ENCODE peak calls at places on chromosomes 11 and 22, in seven cellular contexts. One of them, this sample, is unnamed.

GRCh38 chr11:60924110-60924905 is at the start of gene TMEM132A:
- DNase-seq in cardiac muscle cell: peak; percentile 71
- DNase-seq in colonic mucosa: peak; percentile 83
- DNase-seq in right atrium auricular region: no peak
- DNase-seq in tibial nerve: no peak
- DNase-seq in spleen: peak; percentile 87
- DNase-seq in tibial artery: no peak
- DNase-seq in this sample: peak; percentile 80

GRCh38 chr11:35045219-35045819 is 93.7 kb upstream of the CD44 start:
- DNase-seq in spleen: peak; percentile 75
- DNase-seq in colonic mucosa: no peak
- DNase-seq in right atrium auricular region: no peak
- DNase-seq in cardiac muscle cell: no peak
- DNase-seq in tibial nerve: no peak
- DNase-seq in tibial artery: no peak
- DNase-seq in this sample: no peak

GRCh38 chr11:134516529-134516928 is 104.5 kb upstream of the B3GAT1 start:
- DNase-seq in right atrium auricular region: no peak
- DNase-seq in tibial nerve: no peak
- DNase-seq in cardiac muscle cell: no peak
- DNase-seq in colonic mucosa: no peak
- DNase-seq in spleen: peak; percentile 64
- DNase-seq in tibial artery: peak; percentile 11
- DNase-seq in this sample: peak; percentile 40

GRCh38 chr22:22506736-22507135 is 1.8 kb downstream of the ZNF280B start:
- DNase-seq in tibial nerve: no peak
- DNase-seq in tibial artery: no peak
- DNase-seq in cardiac muscle cell: no peak
- DNase-seq in right atrium auricular region: no peak
- DNase-seq in spleen: no peak
- DNase-seq in colonic mucosa: no peak
- DNase-seq in this sample: no peak

GRCh38 chr11:11374358-11375148 is 21.5 kb upstream of the CSNK2A3 start:
- DNase-seq in colonic mucosa: no peak
- DNase-seq in right atrium auricular region: no peak
- DNase-seq in tibial nerve: no peak
- DNase-seq in spleen: no peak
- DNase-seq in cardiac muscle cell: no peak
- DNase-seq in tibial artery: no peak
- DNase-seq in this sample: no peak

GRCh38 chr22:41146573-41146972 is 54.2 kb downstream of the EP300 start:
- DNase-seq in spleen: no peak
- DNase-seq in right atrium auricular region: no peak
- DNase-seq in colonic mucosa: no peak
- DNase-seq in tibial nerve: no peak
- DNase-seq in cardiac muscle cell: peak; percentile 10
- DNase-seq in tibial artery: no peak
- DNase-seq in this sample: no peak

GRCh38 chr22:49032821-49033220 is 794.9 kb downstream of the BRD1 start:
- DNase-seq in spleen: peak; percentile 58
- DNase-seq in tibial artery: no peak
- DNase-seq in right atrium auricular region: no peak
- DNase-seq in colonic mucosa: no peak
- DNase-seq in tibial nerve: no peak
- DNase-seq in cardiac muscle cell: no peak
- DNase-seq in this sample: no peak

GRCh38 chr11:12961615-12962014 is 47.5 kb upstream of the RASSF10 start:
- DNase-seq in spleen: no peak
- DNase-seq in cardiac muscle cell: peak; percentile 45
- DNase-seq in tibial artery: no peak
- DNase-seq in colonic mucosa: no peak
- DNase-seq in tibial nerve: no peak
- DNase-seq in right atrium auricular region: no peak
- DNase-seq in this sample: no peak

GRCh38 chr11:68632802-68633201 is 51.5 kb upstream of the GAL start:
- DNase-seq in tibial nerve: no peak
- DNase-seq in colonic mucosa: peak; percentile 65
- DNase-seq in tibial artery: no peak
- DNase-seq in spleen: no peak
- DNase-seq in right atrium auricular region: no peak
- DNase-seq in cardiac muscle cell: peak; percentile 82
- DNase-seq in this sample: peak; percentile 83

GRCh38 chr11:116287866-116288265 is 484.9 kb downstream of the BUD13 start:
- DNase-seq in right atrium auricular region: no peak
- DNase-seq in cardiac muscle cell: no peak
- DNase-seq in tibial artery: no peak
- DNase-seq in spleen: no peak
- DNase-seq in tibial nerve: no peak
- DNase-seq in colonic mucosa: no peak
- DNase-seq in this sample: no peak

GRCh38 chr11:91694331-91694730 is 530.3 kb upstream of the FAT3 start:
- DNase-seq in tibial artery: no peak
- DNase-seq in tibial nerve: no peak
- DNase-seq in cardiac muscle cell: no peak
- DNase-seq in spleen: no peak
- DNase-seq in colonic mucosa: no peak
- DNase-seq in right atrium auricular region: no peak
- DNase-seq in this sample: no peak

GRCh38 chr11:64729851-64730382 is 6.9 kb upstream of the NRXN2 start:
- DNase-seq in spleen: no peak
- DNase-seq in tibial artery: no peak
- DNase-seq in right atrium auricular region: no peak
- DNase-seq in cardiac muscle cell: no peak
- DNase-seq in colonic mucosa: peak; percentile 67
- DNase-seq in tibial nerve: no peak
- DNase-seq in this sample: peak; percentile 81

GRCh38 chr11:33704240-33705002 is 3.8 kb upstream of the C11orf91 start:
- DNase-seq in cardiac muscle cell: no peak
- DNase-seq in colonic mucosa: no peak
- DNase-seq in tibial nerve: no peak
- DNase-seq in right atrium auricular region: no peak
- DNase-seq in spleen: no peak
- DNase-seq in tibial artery: no peak
- DNase-seq in this sample: no peak
- H3K4me1 ChIP-seq in cardiac muscle cell: no peaks in the 10 kb centered on the region
- H3K4me1 ChIP-seq in colonic mucosa: peaks cover 13% of the 10 kb centered on the region
- H3K4me1 ChIP-seq in tibial nerve: peaks cover 6% of the 10 kb centered on the region
- H3K4me1 ChIP-seq in right atrium auricular region: peaks cover 94% of the 10 kb centered on the region
- H3K4me1 ChIP-seq in spleen: peaks cover 14% of the 10 kb centered on the region
- H3K4me1 ChIP-seq in tibial artery: peaks cover 49% of the 10 kb centered on the region
- H3K4me1 ChIP-seq in this sample: no peaks in the 10 kb centered on the region

DNA sequence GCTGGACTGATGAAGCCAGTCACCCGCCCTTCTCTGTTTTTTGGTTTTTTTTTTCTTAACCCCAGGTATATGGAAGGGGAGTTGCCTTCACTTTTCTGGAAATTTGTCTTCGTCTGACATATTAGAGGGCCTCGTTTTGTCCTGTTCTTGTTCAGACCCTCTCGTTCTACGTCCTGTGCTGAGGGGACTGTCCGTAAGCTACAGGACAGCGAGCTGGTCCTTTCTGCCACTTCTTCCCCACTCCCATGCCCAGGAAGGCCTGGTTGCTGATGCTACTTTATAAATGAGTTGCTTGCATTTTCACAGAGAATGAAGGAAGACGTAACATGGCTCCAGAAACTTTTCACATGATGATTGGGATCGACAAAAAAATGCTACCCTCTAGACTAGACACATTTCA is 27.3 kb upstream of the CRKL start:
- DNase-seq in colonic mucosa: no peak
- DNase-seq in cardiac muscle cell: no peak
- DNase-seq in spleen: no peak
- DNase-seq in right atrium auricular region: no peak
- DNase-seq in tibial artery: no peak
- DNase-seq in tibial nerve: no peak
- DNase-seq in this sample: no peak
- TF ChIP-seq CTCF in colonic mucosa: no peak
- TF ChIP-seq CTCF in cardiac muscle cell: no peak
- TF ChIP-seq CTCF in spleen: no peak
- TF ChIP-seq CTCF in right atrium auricular region: no peak
- TF ChIP-seq CTCF in tibial artery: no peak
- TF ChIP-seq CTCF in tibial nerve: no peak
- TF ChIP-seq CTCF in this sample: no peak

GRCh38 chr22:30923168-30923900 is 45.2 kb downstream of the MORC2 start:
- DNase-seq in spleen: no peak
- DNase-seq in cardiac muscle cell: no peak
- DNase-seq in tibial artery: no peak
- DNase-seq in right atrium auricular region: no peak
- DNase-seq in tibial nerve: no peak
- DNase-seq in colonic mucosa: no peak
- DNase-seq in this sample: no peak

GRCh38 chr22:30921108-30921507 is 47.5 kb downstream of the MORC2 start:
- DNase-seq in spleen: no peak
- DNase-seq in right atrium auricular region: no peak
- DNase-seq in tibial artery: no peak
- DNase-seq in cardiac muscle cell: no peak
- DNase-seq in tibial nerve: no peak
- DNase-seq in colonic mucosa: no peak
- DNase-seq in this sample: no peak

GRCh38 chr22:30919973-30920372 is 48.6 kb downstream of the MORC2 start:
- DNase-seq in tibial nerve: no peak
- DNase-seq in right atrium auricular region: no peak
- DNase-seq in colonic mucosa: no peak
- DNase-seq in cardiac muscle cell: no peak
- DNase-seq in spleen: no peak
- DNase-seq in tibial artery: no peak
- DNase-seq in this sample: no peak

GRCh38 chr22:30920407-30920806 is 48.2 kb downstream of the MORC2 start:
- DNase-seq in colonic mucosa: peak; percentile 84
- DNase-seq in spleen: peak; percentile 92
- DNase-seq in right atrium auricular region: peak; percentile 83
- DNase-seq in cardiac muscle cell: peak; percentile 79
- DNase-seq in tibial nerve: peak; percentile 91
- DNase-seq in tibial artery: peak; percentile 79
- DNase-seq in this sample: peak; percentile 85

DNA sequence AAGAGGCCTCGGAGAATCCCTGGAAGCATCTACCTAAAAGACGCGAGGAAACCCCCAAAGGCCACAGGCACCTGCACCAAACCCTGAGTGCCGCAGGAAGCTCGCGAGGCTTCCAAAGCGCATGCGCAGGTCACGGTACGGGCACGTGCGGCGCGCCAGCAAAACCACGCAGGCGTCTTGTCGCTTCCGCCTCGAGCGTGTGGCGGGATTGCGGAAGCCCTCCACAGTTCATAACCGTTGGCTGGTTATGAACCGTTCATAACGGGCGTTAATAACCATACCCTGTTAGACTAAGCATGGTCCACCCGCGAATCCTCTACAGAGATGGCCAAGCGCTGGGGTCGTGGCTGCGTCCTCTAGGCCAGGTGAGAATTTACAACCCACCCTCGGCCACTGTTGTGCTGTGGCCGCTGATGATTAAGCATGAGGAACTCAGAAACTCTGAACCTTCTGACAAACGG is 46.4 kb downstream of the MORC2 start:
- DNase-seq in colonic mucosa: peak; percentile 67
- DNase-seq in spleen: peak; percentile 91
- DNase-seq in right atrium auricular region: no peak
- DNase-seq in tibial artery: no peak
- DNase-seq in tibial nerve: no peak
- DNase-seq in cardiac muscle cell: peak; percentile 76
- DNase-seq in this sample: no peak
- H3K4me3 ChIP-seq in colonic mucosa: peak overlapping the region; percentile 30
- H3K4me3 ChIP-seq in spleen: peak overlapping the region; percentile 36
- H3K4me3 ChIP-seq in right atrium auricular region: peak overlapping the region; percentile 16
- H3K4me3 ChIP-seq in tibial artery: peak overlapping the region; percentile 53
- H3K4me3 ChIP-seq in tibial nerve: peak overlapping the region; percentile 20
- H3K4me3 ChIP-seq in cardiac muscle cell: no peak overlapping the region
- H3K4me3 ChIP-seq in this sample: no peak overlapping the region

GRCh38 chr11:8786933-8787332 is 104.3 kb downstream of the RPL27A start:
- DNase-seq in right atrium auricular region: no peak
- DNase-seq in spleen: no peak
- DNase-seq in colonic mucosa: no peak
- DNase-seq in tibial artery: no peak
- DNase-seq in tibial nerve: no peak
- DNase-seq in cardiac muscle cell: peak; percentile 56
- DNase-seq in this sample: no peak
- H3K4me1 ChIP-seq in right atrium auricular region: peaks cover 48% of the 10 kb centered on the region
- H3K4me1 ChIP-seq in spleen: peaks cover 9% of the 10 kb centered on the region
- H3K4me1 ChIP-seq in colonic mucosa: no peaks in the 10 kb centered on the region
- H3K4me1 ChIP-seq in tibial artery: peaks cover 17% of the 10 kb centered on the region
- H3K4me1 ChIP-seq in tibial nerve: no peaks in the 10 kb centered on the region
- H3K4me1 ChIP-seq in cardiac muscle cell: no peaks in the 10 kb centered on the region
- H3K4me1 ChIP-seq in this sample: peaks cover 3% of the 10 kb centered on the region

DNA sequence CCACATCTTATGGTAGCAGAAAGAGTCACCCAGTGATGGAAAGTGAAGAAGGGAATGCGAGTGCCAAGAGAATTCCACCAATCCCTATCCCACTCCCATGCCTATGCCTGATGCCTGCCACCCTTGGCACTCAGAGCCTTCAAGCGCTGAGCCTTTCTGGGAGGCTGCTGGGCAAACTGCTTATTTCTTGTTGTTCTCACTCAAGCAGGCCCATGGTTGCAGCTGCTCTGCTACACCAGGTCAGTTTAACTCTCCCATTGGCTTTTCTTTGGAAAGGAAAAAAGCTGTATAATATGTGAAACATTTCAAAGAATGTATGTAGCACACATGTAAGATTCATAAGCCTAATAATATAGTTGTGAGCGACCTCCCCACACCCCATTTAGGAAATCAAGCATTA is 41.4 kb downstream of the DGCR2 start:
- DNase-seq in colonic mucosa: no peak
- DNase-seq in cardiac muscle cell: no peak
- DNase-seq in right atrium auricular region: peak; percentile 11
- DNase-seq in tibial nerve: no peak
- DNase-seq in spleen: peak; percentile 54
- DNase-seq in tibial artery: no peak
- DNase-seq in this sample: no peak
- TF ChIP-seq CTCF in colonic mucosa: no peak
- TF ChIP-seq CTCF in cardiac muscle cell: no peak
- TF ChIP-seq CTCF in right atrium auricular region: no peak
- TF ChIP-seq CTCF in tibial nerve: no peak
- TF ChIP-seq CTCF in spleen: no peak
- TF ChIP-seq CTCF in tibial artery: no peak
- TF ChIP-seq CTCF in this sample: no peak

GRCh38 chr22:37818397-37819099 is 4.6 kb upstream of the GALR3 start:
- DNase-seq in tibial nerve: no peak
- DNase-seq in cardiac muscle cell: peak; percentile 65
- DNase-seq in right atrium auricular region: no peak
- DNase-seq in tibial artery: peak; percentile 46
- DNase-seq in colonic mucosa: peak; percentile 71
- DNase-seq in spleen: peak; percentile 91
- DNase-seq in this sample: peak; percentile 65
- H3K4me3 ChIP-seq in tibial nerve: peak overlapping the region; percentile 20
- H3K4me3 ChIP-seq in cardiac muscle cell: peak overlapping the region; percentile 10
- H3K4me3 ChIP-seq in right atrium auricular region: no peak overlapping the region
- H3K4me3 ChIP-seq in tibial artery: peak overlapping the region; percentile 51
- H3K4me3 ChIP-seq in colonic mucosa: peak overlapping the region; percentile 38
- H3K4me3 ChIP-seq in spleen: peak overlapping the region; percentile 33
- H3K4me3 ChIP-seq in this sample: no peak overlapping the region

GRCh38 chr22:25080855-25081254 is 118.8 kb upstream of the CRYBB3 start:
- DNase-seq in right atrium auricular region: no peak
- DNase-seq in tibial nerve: no peak
- DNase-seq in spleen: no peak
- DNase-seq in tibial artery: no peak
- DNase-seq in cardiac muscle cell: no peak
- DNase-seq in colonic mucosa: no peak
- DNase-seq in this sample: no peak
- H3K4me1 ChIP-seq in right atrium auricular region: peaks cover 44% of the 10 kb centered on the region
- H3K4me1 ChIP-seq in tibial nerve: no peaks in the 10 kb centered on the region
- H3K4me1 ChIP-seq in spleen: no peaks in the 10 kb centered on the region
- H3K4me1 ChIP-seq in tibial artery: peaks cover 93% of the 10 kb centered on the region
- H3K4me1 ChIP-seq in cardiac muscle cell: peaks cover 5% of the 10 kb centered on the region
- H3K4me1 ChIP-seq in colonic mucosa: no peaks in the 10 kb centered on the region
- H3K4me1 ChIP-seq in this sample: no peaks in the 10 kb centered on the region

This sample was measured in BE2C.